ENCODE peak calls at places on chromosome 14, in four cellular contexts. Q, W, B and D are unnamed samples.

GRCh38 chr14:90969493-90970166 is 90.8 kb downstream of the RPS6KA5 start:
- DNase-seq in Q (no peak), W (no peak), B (no peak), D (no peak)

GRCh38 chr14:104049576-104050240 is 35.8 kb upstream of the ASPG start:
- DNase-seq in Q (no peak), W (no peak), B (no peak), D (no peak)

GRCh38 chr14:56244138-56244789 is 126.1 kb downstream of the PELI2 start:
- DNase-seq in Q (no peak), W (no peak), B (no peak), D (no peak)

GRCh38 chr14:88866305-88866704 is 41.9 kb downstream of the TTC8 start:
- DNase-seq in Q (no peak), W (no peak), B (no peak), D (no peak)

GRCh38 chr14:34187645-34188044 is 236.8 kb upstream of the EGLN3 start:
- DNase-seq in Q (no peak), W (no peak), B (no peak), D (no peak)

GRCh38 chr14:44940944-44941343 is 20.8 kb downstream of the KLHL28 start:
- DNase-seq in Q (no peak), W (no peak), B (no peak), D (no peak)

GRCh38 chr14:85528882-85529585 is 910 bp upstream of the FLRT2 start:
- DNase-seq in Q (no peak), W (no peak), B (no peak), D (no peak)

GRCh38 chr14:31990183-31990862 is 86.8 kb upstream of the ARHGAP5 start:
- DNase-seq in Q (no peak), W (no peak), B (no peak), D (no peak)

GRCh38 chr14:90140956-90141316 is 79.1 kb downstream of the KCNK13 start:
- DNase-seq in Q (no peak), W (no peak), B (no peak), D (no peak)

GRCh38 chr14:95273041-95273978 is 46.4 kb downstream of the CLMN start:
- DNase-seq in Q (no peak), W (no peak), B (no peak), D (no peak)

GRCh38 chr14:76768201-76768656 is 7.0 kb downstream of the VASH1 start:
- DNase-seq in Q (peak), W (peak), B (no peak), D (no peak)

GRCh38 chr14:60777856-60778578 is 43.5 kb downstream of the MNAT1 start:
- DNase-seq in Q (no peak), W (no peak), B (no peak), D (peak)

GRCh38 chr14:38079886-38080285 is 127.8 kb upstream of the SSTR1 start:
- DNase-seq in Q (no peak), W (no peak), B (no peak), D (no peak)

GRCh38 chr14:80136358-80136757 is 74.9 kb downstream of the DIO2 start:
- DNase-seq in Q (no peak), W (no peak), B (peak), D (peak)

GRCh38 chr14:70641548-70642312 is at the start of gene TTC9:
- DNase-seq in Q (no peak), W (peak), B (no peak), D (no peak)

GRCh38 chr14:104054222-104054905 is 31.1 kb upstream of the ASPG start:
- DNase-seq in Q (no peak), W (no peak), B (no peak), D (no peak)

GRCh38 chr14:94656043-94656442 is 43.9 kb downstream of the SERPINA3 start:
- DNase-seq in Q (no peak), W (no peak), B (no peak), D (no peak)

GRCh38 chr14:43792980-43793379 is 714.1 kb downstream of the FSCB start:
- DNase-seq in Q (no peak), W (no peak), B (no peak), D (no peak)

GRCh38 chr14:35403085-35403396 is 1.5 kb downstream of the NFKBIA start:
- DNase-seq in Q (peak), W (peak), B (no peak), D (no peak)

GRCh38 chr14:24789277-24789832 is 155.4 kb upstream of the GZMB start:
- DNase-seq in Q (no peak), W (no peak), B (no peak), D (no peak)

GRCh38 chr14:60905930-60906329 is 74.9 kb downstream of the TRMT5 start:
- DNase-seq in Q (no peak), W (no peak), B (no peak), D (no peak)

GRCh38 chr14:95486875-95487668 is 29.4 kb downstream of the SYNE3 start:
- DNase-seq in Q (no peak), W (no peak), B (no peak), D (no peak)

GRCh38 chr14:99519347-99519881 is 38.2 kb downstream of the CCNK start:
- DNase-seq in Q (no peak), W (no peak), B (no peak), D (no peak)

GRCh38 chr14:52553002-52553670 is 500 bp downstream of the GPR137C start:
- DNase-seq in Q (peak), W (no peak), B (no peak), D (no peak)

GRCh38 chr14:54226103-54226502 is 170.7 kb upstream of the CDKN3 start:
- DNase-seq in Q (no peak), W (no peak), B (no peak), D (no peak)

GRCh38 chr14:53470351-53471043 is 317.4 kb upstream of the DDHD1 start:
- DNase-seq in Q (no peak), W (peak), B (no peak), D (no peak)

GRCh38 chr14:70660967-70661871 is 19.5 kb downstream of the TTC9 start:
- DNase-seq in Q (peak), W (no peak), B (no peak), D (no peak)

GRCh38 chr14:65131176-65131765 is 29.0 kb upstream of the MAX start:
- DNase-seq in Q (no peak), W (no peak), B (peak), D (peak)

GRCh38 chr14:58760121-58760520 is 122.4 kb downstream of the DACT1 start:
- DNase-seq in Q (no peak), W (no peak), B (no peak), D (no peak)

GRCh38 chr14:20612403-20612802 is 21.2 kb upstream of the RNASE12 start:
- DNase-seq in Q (no peak), W (no peak), B (no peak), D (no peak)

GRCh38 chr14:89618821-89619551 is 202.0 kb upstream of the FOXN3 start:
- DNase-seq in Q (peak), W (peak), B (no peak), D (no peak)

GRCh38 chr14:23550827-23551265 is 719 bp downstream of the ZFHX2 start:
- DNase-seq in Q (no peak), W (peak), B (no peak), D (no peak)

GRCh38 chr14:77761205-77761931 is 412 bp upstream of the SNW1 start:
- DNase-seq in Q (no peak), W (peak), B (peak), D (peak)

GRCh38 chr14:59897757-59898383 is 22.1 kb upstream of the LRRC9 start:
- DNase-seq in Q (no peak), W (no peak), B (no peak), D (no peak)

GRCh38 chr14:96062010-96062409 is 22.8 kb downstream of the C14orf132 start:
- DNase-seq in Q (no peak), W (no peak), B (no peak), D (no peak)

GRCh38 chr14:62029569-62029924 is 267.3 kb downstream of the SNAPC1 start:
- DNase-seq in Q (no peak), W (no peak), B (no peak), D (no peak)

GRCh38 chr14:55794655-55795583 is 214.9 kb downstream of the KTN1 start:
- DNase-seq in Q (no peak), W (no peak), B (no peak), D (no peak)

GRCh38 chr14:22479781-22480464 is 109.1 kb downstream of the DAD1 start:
- DNase-seq in Q (no peak), W (no peak), B (no peak), D (no peak)

GRCh38 chr14:21978184-21978998 is 304.8 kb upstream of the OR4E1 start:
- DNase-seq in Q (peak), W (no peak), B (no peak), D (no peak)

GRCh38 chr14:60274448-60274847 is 25.4 kb downstream of the PPM1A start:
- DNase-seq in Q (no peak), W (no peak), B (no peak), D (no peak)

DNA sequence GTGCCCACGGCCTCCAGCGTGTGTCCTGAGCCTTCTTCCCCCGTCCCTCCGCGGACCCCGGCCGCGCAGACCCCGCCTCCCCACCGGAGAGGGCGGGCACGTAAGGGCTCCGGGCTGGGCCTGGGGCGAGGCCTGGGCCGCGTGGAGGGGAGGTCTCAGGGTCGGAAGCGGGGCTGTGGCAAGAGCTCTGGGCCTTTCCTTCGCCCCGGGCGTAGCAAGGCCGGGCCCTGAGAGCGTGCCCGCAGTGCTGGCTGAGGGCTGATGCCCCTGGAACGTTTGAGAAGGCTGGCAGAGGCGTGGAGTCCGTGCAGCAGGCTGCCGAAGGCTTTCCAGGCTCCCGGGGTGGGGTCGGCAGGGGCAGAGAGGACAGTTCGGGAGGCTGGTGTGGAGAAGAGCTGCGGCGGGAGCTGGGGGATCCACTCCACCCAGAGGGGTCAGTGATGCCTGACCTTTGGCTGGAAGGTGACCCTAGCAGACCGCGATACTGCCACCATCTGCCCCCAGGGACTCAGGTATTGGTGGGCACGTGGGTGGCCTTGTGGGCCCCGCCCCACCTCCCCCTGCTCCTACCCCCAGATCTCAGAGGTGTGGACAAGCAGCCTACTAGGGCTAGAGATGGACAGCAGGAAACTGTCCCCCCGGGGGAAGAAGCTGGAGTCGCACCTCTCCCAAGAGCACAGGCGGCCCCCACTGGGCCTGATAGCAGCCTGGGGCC is 545 bp downstream of the TEX22 start:
- DNase-seq in Q (no peak), W (no peak), B (no peak), D (no peak)
- H3K27ac ChIP-seq in Q (peak), W (peak), B (no peak), D (peak)

GRCh38 chr14:68471029-68471963 is 321.6 kb downstream of the ZFP36L1 start:
- DNase-seq in Q (no peak), W (no peak), B (no peak), D (no peak)
- H3K27ac ChIP-seq in Q (no peak), W (peak), B (no peak), D (no peak)

GRCh38 chr14:101398011-101398410 is 163.3 kb upstream of the DIO3 start:
- DNase-seq in Q (no peak), W (no peak), B (no peak), D (no peak)

GRCh38 chr14:101397206-101397605 is 164.1 kb upstream of the DIO3 start:
- DNase-seq in Q (no peak), W (no peak), B (no peak), D (no peak)

GRCh38 chr14:101402936-101403660 is 158.2 kb upstream of the DIO3 start:
- DNase-seq in Q (no peak), W (no peak), B (no peak), D (no peak)

GRCh38 chr14:101399737-101400517 is 161.4 kb upstream of the DIO3 start:
- DNase-seq in Q (no peak), W (no peak), B (no peak), D (no peak)

GRCh38 chr14:101400815-101401214 is 160.5 kb upstream of the DIO3 start:
- DNase-seq in Q (no peak), W (no peak), B (no peak), D (no peak)
- H3K27ac ChIP-seq in Q (no peak), W (no peak), B (no peak), D (no peak)

GRCh38 chr14:102085503-102085902 is 1.3 kb downstream of the HSP90AA1 start:
- DNase-seq in Q (no peak), W (no peak), B (no peak), D (no peak)
- H3K27ac ChIP-seq in Q (peak), W (peak), B (peak), D (peak)

GRCh38 chr14:63777024-63777423 is 49.2 kb upstream of the SGPP1 start:
- DNase-seq in Q (no peak), W (no peak), B (no peak), D (no peak)

GRCh38 chr14:63770187-63770807 is 42.4 kb upstream of the SGPP1 start:
- DNase-seq in Q (peak), W (no peak), B (no peak), D (no peak)

GRCh38 chr14:63773504-63773903 is 45.6 kb upstream of the SGPP1 start:
- DNase-seq in Q (no peak), W (no peak), B (no peak), D (peak)
- H3K27ac ChIP-seq in Q (no peak), W (no peak), B (peak), D (peak)

GRCh38 chr14:98183556-98183955 is 1088.4 kb downstream of the BCL11B start:
- DNase-seq in Q (no peak), W (no peak), B (no peak), D (no peak)

GRCh38 chr14:98185036-98185435 is 1087.0 kb downstream of the BCL11B start:
- DNase-seq in Q (no peak), W (no peak), B (no peak), D (no peak)

GRCh38 chr14:98182385-98183055 is 1089.5 kb downstream of the BCL11B start:
- DNase-seq in Q (no peak), W (no peak), B (peak), D (peak)

GRCh38 chr14:98184467-98184866 is 1087.5 kb downstream of the BCL11B start:
- DNase-seq in Q (no peak), W (no peak), B (no peak), D (no peak)

DNA sequence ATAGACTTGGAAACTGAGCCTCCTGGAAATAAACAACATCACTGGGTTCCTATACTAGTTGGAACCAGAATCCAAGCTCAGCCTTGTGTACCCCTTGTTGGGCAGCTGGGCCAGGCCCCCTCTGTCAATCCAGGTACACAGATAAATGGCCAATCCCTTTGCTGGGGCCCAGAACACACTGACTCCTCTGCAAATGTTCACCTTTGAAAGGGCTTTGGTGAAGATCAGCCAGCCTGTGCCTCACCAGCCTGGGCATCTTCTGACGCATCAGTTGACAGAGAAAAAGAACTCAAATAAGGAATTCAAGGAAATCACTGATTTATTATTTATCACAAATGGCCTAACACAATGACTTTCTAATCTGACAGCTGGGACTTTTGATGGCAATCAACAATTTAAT is 1090.2 kb downstream of the BCL11B start:
- DNase-seq in Q (no peak), W (no peak), B (no peak), D (no peak)
- H3K27ac ChIP-seq in Q (no peak), W (no peak), B (no peak), D (peak)

DNA sequence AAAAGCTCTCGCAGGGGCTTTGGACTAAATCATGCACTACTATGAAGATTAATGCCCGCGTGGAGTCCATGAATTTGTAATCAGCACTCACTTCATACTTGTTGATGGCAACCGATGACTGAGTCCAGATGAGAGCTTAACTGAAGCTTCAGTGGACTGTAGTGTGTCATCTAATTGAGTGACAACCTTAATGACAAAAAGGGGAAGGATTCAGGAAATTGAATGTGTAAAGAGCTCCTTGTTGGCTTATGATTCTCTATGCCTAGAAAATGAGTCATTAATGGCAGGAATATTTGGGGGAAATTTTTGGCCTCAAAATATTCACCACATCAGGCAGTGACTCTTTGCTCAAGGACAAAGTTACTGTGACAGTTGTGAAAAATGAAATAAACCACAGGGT is 55.2 kb upstream of the STON2 start:
- DNase-seq in Q (no peak), W (no peak), B (no peak), D (no peak)
- H3K27ac ChIP-seq in Q (no peak), W (no peak), B (no peak), D (no peak)

GRCh38 chr14:92105845-92106094 is 612 bp downstream of the ATXN3 start:
- DNase-seq in Q (no peak), W (peak), B (no peak), D (no peak)

GRCh38 chr14:92108345-92109254 is 2.2 kb upstream of the ATXN3 start:
- DNase-seq in Q (no peak), W (no peak), B (no peak), D (no peak)

GRCh38 chr14:92105073-92105844 is 1.1 kb downstream of the ATXN3 start:
- DNase-seq in Q (no peak), W (no peak), B (no peak), D (no peak)

GRCh38 chr14:92106095-92106937 is at the start of gene ATXN3:
- DNase-seq in Q (peak), W (peak), B (peak), D (peak)

DNA sequence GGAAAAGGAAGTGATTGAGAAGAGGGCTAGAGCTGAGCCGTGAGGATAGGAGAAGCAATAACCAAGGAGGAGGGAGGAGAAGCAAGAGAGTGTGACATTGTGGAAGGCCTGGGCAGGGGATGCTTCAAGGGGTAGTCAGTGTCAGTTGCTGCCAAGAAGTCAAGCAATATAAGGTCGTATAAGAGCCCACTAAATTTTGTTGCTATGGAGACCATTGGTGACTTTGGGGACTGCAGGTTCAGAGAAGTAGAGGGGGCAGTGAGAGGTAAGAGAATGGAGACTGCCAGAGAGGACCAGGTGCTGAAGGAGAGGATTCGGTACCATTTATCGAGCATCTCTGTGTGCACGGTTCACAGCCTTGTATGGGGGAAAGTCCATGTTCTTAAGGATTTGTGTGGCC is 3.1 kb upstream of the ATXN3 start:
- DNase-seq in Q (no peak), W (no peak), B (no peak), D (no peak)
- H3K27ac ChIP-seq in Q (no peak), W (no peak), B (no peak), D (no peak)